ENCODE peak calls at places on chromosomes 2 and 18, in ten cellular contexts. D, N, L, T, A, S, W, M, V and B are unnamed samples.

GRCh38 chr18:24189007-24189528 is 50.2 kb downstream of the CABYR start:
- DNase-seq in D (no peak), N (peak), L (no peak), T (no peak), A (no peak), S (no peak), W (no peak), M (no peak), V (no peak), B (peak)

GRCh38 chr2:85400541-85400940 is 9.6 kb downstream of the CAPG start:
- DNase-seq in D (no peak), N (no peak), L (no peak), T (no peak), A (no peak), S (no peak), W (no peak), M (no peak), V (peak), B (no peak)

GRCh38 chr2:180359522-180360282 is 352.6 kb upstream of the CWC22 start:
- DNase-seq in D (no peak), N (no peak), L (no peak), T (peak), A (no peak), S (peak), W (no peak), M (peak), V (no peak), B (no peak)

GRCh38 chr2:134372141-134372540 is 118.3 kb downstream of the MGAT5 start:
- DNase-seq in D (peak), N (no peak), L (no peak), T (no peak), A (no peak), S (no peak), W (peak), M (no peak), V (no peak), B (peak)

GRCh38 chr18:72692086-72692485 is 147.9 kb upstream of the CBLN2 start:
- DNase-seq in D (no peak), N (no peak), L (no peak), T (no peak), A (no peak), S (peak), W (no peak), M (peak), V (no peak), B (no peak)

GRCh38 chr2:231123362-231123898 is 1.4 kb downstream of the HTR2B start:
- DNase-seq in D (peak), N (peak), L (no peak), T (no peak), A (no peak), S (no peak), W (peak), M (no peak), V (no peak), B (peak)

GRCh38 chr2:131673400-131674173 is 145.9 kb downstream of the CCDC74A start:
- DNase-seq in D (peak), N (peak), L (peak), T (peak), A (peak), S (peak), W (peak), M (peak), V (peak), B (peak)

GRCh38 chr2:9145752-9146430 is 60.7 kb upstream of the ASAP2 start:
- DNase-seq in D (no peak), N (no peak), L (no peak), T (no peak), A (no peak), S (no peak), W (no peak), M (no peak), V (no peak), B (no peak)

GRCh38 chr18:45713239-45713638 is 10.7 kb upstream of the SLC14A1 start:
- DNase-seq in D (no peak), N (no peak), L (no peak), T (no peak), A (no peak), S (no peak), W (no peak), M (no peak), V (no peak), B (no peak)

GRCh38 chr2:70949086-70949485 is 13.4 kb downstream of the ATP6V1B1 start:
- DNase-seq in D (no peak), N (no peak), L (no peak), T (no peak), A (no peak), S (no peak), W (no peak), M (no peak), V (no peak), B (no peak)

GRCh38 chr18:27656167-27656778 is 471.2 kb upstream of the CHST9 start:
- DNase-seq in D (peak), N (no peak), L (no peak), T (no peak), A (no peak), S (peak), W (no peak), M (no peak), V (no peak), B (peak)

GRCh38 chr2:186780701-186781316 is 68.2 kb downstream of the ZSWIM2 start:
- DNase-seq in D (peak), N (peak), L (no peak), T (no peak), A (peak), S (no peak), W (peak), M (peak), V (no peak), B (peak)
- TF ChIP-seq CTCF in D (peak), N (peak), L (no peak), T (no peak), A (peak), S (no peak), W (no peak), M (peak), V (no peak), B (peak)

GRCh38 chr2:118489712-118490255 is 357.7 kb downstream of the EN1 start:
- DNase-seq in D (no peak), N (no peak), L (no peak), T (no peak), A (no peak), S (no peak), W (no peak), M (no peak), V (no peak), B (no peak)

GRCh38 chr2:118492335-118492734 is 355.1 kb downstream of the EN1 start:
- DNase-seq in D (peak), N (peak), L (no peak), T (no peak), A (no peak), S (no peak), W (peak), M (peak), V (no peak), B (peak)

GRCh38 chr2:118495278-118495677 is 352.2 kb downstream of the EN1 start:
- DNase-seq in D (no peak), N (no peak), L (no peak), T (no peak), A (no peak), S (no peak), W (no peak), M (no peak), V (no peak), B (no peak)

GRCh38 chr2:118490323-118490722 is 357.1 kb downstream of the EN1 start:
- DNase-seq in D (no peak), N (no peak), L (no peak), T (no peak), A (no peak), S (no peak), W (no peak), M (no peak), V (no peak), B (no peak)
- H3K4me3 ChIP-seq in D (no peak), N (no peak), L (no peak), T (no peak), A (no peak), S (no peak), W (no peak), M (no peak), V (no peak), B (no peak)

DNA sequence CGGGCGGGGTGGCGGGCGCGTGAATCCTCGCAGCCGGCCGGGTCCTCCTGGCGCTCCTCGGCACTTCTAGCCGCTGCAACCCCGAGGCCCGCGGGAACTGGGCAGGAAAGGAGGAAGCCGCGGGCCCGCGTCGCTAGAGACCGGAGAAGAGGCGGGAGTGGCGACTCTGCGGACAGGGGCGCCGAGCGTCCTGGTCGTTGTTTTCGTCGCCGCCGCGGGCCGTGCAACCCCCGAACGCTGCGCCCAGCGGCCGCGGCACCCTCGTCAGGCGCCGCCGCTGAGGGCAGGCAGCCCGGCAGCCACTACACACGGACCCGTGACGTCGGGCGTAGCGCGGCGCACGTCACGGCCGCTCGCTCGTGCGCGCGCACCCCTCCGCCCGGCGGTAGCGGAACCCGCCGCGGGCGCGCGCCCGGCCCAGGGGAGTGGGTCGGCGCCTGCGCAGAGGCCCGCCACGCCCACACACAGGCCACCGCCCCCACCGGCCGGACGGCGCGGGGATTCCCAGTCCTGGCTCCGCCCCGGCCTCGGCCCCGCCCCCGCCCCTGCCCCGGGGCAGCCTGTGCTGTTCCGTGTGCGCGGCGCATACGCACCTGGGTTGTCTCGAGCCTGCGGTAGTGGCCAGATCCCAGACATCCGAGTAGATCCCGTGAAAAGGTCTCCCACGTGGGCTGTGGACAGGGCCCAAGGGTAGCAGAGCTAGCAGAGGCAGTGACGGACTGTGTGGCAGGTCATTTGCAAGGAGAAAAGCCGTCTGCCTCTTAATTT is at the start of gene MAP3K2:
- DNase-seq in D (peak), N (peak), L (peak), T (peak), A (peak), S (peak), W (peak), M (peak), V (peak), B (peak)
- TF ChIP-seq CTCF in D (no peak), N (no peak), L (no peak), T (no peak), A (no peak), S (no peak), W (no peak), M (no peak), V (no peak), B (no peak)

GRCh38 chr2:213475433-213475832 is 191.2 kb downstream of the SPAG16 start:
- DNase-seq in D (no peak), N (no peak), L (no peak), T (no peak), A (peak), S (no peak), W (no peak), M (no peak), V (no peak), B (peak)
- H3K4me3 ChIP-seq in D (no peak), N (no peak), L (no peak), T (no peak), A (no peak), S (no peak), W (no peak), M (no peak), V (no peak), B (no peak)

GRCh38 chr2:119195887-119196286 is 27.7 kb upstream of the STEAP3 start:
- DNase-seq in D (no peak), N (no peak), L (no peak), T (no peak), A (no peak), S (peak), W (no peak), M (no peak), V (no peak), B (no peak)

GRCh38 chr2:119195001-119195400 is 28.6 kb upstream of the STEAP3 start:
- DNase-seq in D (no peak), N (no peak), L (no peak), T (no peak), A (no peak), S (no peak), W (no peak), M (no peak), V (no peak), B (no peak)

GRCh38 chr2:119190726-119191125 is 32.2 kb upstream of the C1QL2 start:
- DNase-seq in D (no peak), N (no peak), L (no peak), T (no peak), A (no peak), S (no peak), W (no peak), M (no peak), V (no peak), B (no peak)

GRCh38 chr2:119190321-119190720 is 31.8 kb upstream of the C1QL2 start:
- DNase-seq in D (no peak), N (no peak), L (no peak), T (no peak), A (no peak), S (no peak), W (no peak), M (no peak), V (no peak), B (no peak)

GRCh38 chr2:119192893-119193292 is 30.7 kb upstream of the STEAP3 start:
- DNase-seq in D (no peak), N (no peak), L (no peak), T (no peak), A (no peak), S (no peak), W (no peak), M (no peak), V (no peak), B (no peak)
- TF ChIP-seq CTCF in D (no peak), N (no peak), L (no peak), T (no peak), A (no peak), S (no peak), W (no peak), M (no peak), V (no peak), B (no peak)

GRCh38 chr2:72915907-72916742 is 1.2 kb upstream of the EMX1 start:
- DNase-seq in D (no peak), N (peak), L (no peak), T (peak), A (peak), S (peak), W (no peak), M (peak), V (peak), B (no peak)

GRCh38 chr2:72916743-72917137 is 579 bp upstream of the EMX1 start:
- DNase-seq in D (no peak), N (no peak), L (no peak), T (no peak), A (no peak), S (no peak), W (no peak), M (peak), V (peak), B (no peak)

GRCh38 chr2:72919414-72920316 is 2.3 kb downstream of the EMX1 start:
- DNase-seq in D (no peak), N (no peak), L (no peak), T (no peak), A (no peak), S (no peak), W (no peak), M (peak), V (peak), B (no peak)

GRCh38 chr2:72917138-72917874 is at the start of gene EMX1:
- DNase-seq in D (no peak), N (no peak), L (no peak), T (peak), A (peak), S (peak), W (no peak), M (peak), V (no peak), B (no peak)

DNA sequence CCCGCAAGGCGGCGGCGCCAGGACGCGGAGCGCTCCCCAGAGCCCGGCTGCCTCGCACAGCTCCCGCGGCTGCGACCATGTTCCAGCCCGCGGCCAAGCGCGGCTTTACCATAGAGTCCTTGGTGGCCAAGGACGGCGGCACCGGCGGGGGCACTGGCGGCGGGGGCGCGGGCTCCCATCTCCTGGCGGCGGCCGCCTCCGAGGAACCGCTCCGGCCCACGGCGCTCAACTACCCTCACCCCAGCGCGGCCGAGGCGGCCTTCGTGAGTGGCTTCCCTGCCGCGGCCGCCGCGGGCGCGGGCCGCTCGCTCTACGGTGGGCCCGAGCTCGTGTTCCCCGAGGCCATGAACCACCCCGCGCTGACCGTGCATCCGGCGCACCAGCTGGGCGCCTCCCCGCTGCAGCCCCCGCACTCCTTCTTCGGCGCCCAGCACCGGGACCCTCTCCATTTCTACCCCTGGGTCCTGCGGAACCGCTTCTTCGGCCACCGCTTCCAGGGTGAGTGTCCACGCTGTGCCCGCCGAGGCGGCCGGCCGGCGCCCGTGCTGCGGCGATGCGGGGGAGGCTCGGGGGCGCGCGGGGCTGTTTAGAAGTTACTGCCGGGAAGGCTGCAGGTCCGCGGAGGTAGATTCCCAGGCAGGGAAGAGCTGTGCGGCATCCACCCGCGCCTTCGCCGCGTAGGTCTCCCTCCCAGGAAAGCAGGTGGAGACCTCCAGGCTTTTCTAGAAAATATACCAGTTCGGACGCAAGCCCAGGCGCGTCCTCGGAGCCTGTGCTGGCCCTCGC is 749 bp downstream of the EMX1 start:
- DNase-seq in D (no peak), N (no peak), L (no peak), T (peak), A (no peak), S (no peak), W (no peak), M (no peak), V (peak), B (no peak)
- H3K4me3 ChIP-seq in D (no peak), N (no peak), L (peak), T (peak), A (peak), S (no peak), W (no peak), M (peak), V (peak), B (no peak)

DNA sequence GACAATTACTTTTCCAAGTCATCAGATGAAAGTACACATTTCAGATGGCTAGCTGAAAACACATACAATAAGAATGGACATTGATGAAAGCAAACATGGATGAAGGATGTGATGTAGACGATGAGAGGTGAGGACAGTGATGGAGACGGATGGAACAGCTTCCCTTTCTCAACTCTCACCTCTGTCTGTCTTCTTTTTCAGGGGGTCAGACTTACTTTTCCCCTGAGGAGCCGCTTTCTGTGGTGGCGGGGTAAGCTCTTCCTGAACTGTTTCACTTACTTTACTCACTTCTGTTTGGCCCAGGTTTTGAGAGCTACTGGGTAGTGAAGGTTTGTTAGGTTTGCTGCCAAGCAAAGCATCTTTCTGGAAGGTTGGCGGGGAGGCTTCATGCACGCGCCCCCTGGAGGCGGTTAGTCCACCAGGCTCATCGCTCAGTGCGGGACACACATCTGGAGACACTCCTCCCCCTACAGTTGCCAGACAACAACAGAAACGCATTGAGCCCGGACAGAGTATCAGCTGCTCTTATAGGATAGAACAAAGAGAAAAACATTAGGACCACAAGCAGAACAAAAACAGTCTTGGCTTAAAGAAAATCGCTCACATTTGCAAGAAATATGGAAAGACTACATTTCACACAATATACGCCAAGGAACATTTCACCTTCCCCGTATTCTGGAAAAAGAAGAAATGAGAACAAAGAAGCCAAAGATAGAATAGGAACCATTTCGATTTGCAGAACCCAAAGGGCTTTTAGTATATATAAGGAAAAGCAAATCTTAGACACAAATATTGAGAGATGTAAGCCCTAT is 90.5 kb downstream of the MYOM1 start:
- DNase-seq in D (peak), N (peak), L (peak), T (peak), A (peak), S (peak), W (peak), M (peak), V (peak), B (peak)
- TF ChIP-seq CTCF in D (peak), N (peak), L (peak), T (peak), A (peak), S (peak), W (peak), M (peak), V (peak), B (peak)

GRCh38 chr18:70425236-70425635 is 136.4 kb downstream of the SOCS6 start:
- DNase-seq in D (no peak), N (no peak), L (no peak), T (no peak), A (no peak), S (no peak), W (no peak), M (no peak), V (no peak), B (no peak)

GRCh38 chr18:70423120-70423519 is 134.3 kb downstream of the SOCS6 start:
- DNase-seq in D (no peak), N (no peak), L (no peak), T (no peak), A (no peak), S (no peak), W (no peak), M (no peak), V (no peak), B (no peak)

GRCh38 chr18:70421471-70421870 is 132.6 kb downstream of the SOCS6 start:
- DNase-seq in D (peak), N (no peak), L (no peak), T (no peak), A (no peak), S (no peak), W (no peak), M (no peak), V (no peak), B (peak)

GRCh38 chr18:70422061-70422965 is 133.5 kb downstream of the SOCS6 start:
- DNase-seq in D (peak), N (peak), L (peak), T (no peak), A (peak), S (peak), W (peak), M (no peak), V (peak), B (peak)

GRCh38 chr18:70423988-70424387 is 135.1 kb downstream of the SOCS6 start:
- DNase-seq in D (peak), N (peak), L (no peak), T (no peak), A (no peak), S (no peak), W (peak), M (no peak), V (no peak), B (no peak)
- H3K4me3 ChIP-seq in D (no peak), N (no peak), L (no peak), T (no peak), A (no peak), S (no peak), W (no peak), M (no peak), V (no peak), B (no peak)